ENCODE peak calls at places on chromosomes 13 and 19, in six cellular contexts. F is Right ventricle myocardium inferior, X is PC-3, W is left cardiac atrium, V is aorta, U is heart left ventricle. P is an unnamed sample.

GRCh38 chr19:38162094-38162493 is 61.9 kb downstream of the DPF1 start:
- ATAC-seq in V (no peak), X (no peak), U (no peak), W (no peak), F (no peak), P (no peak)

GRCh38 chr13:32009362-32009761 is 22.2 kb upstream of the FRY start:
- ATAC-seq in F (no peak), U (no peak), X (no peak), V (no peak), W (no peak), P (no peak)

GRCh38 chr19:46493236-46494114 is 2.2 kb downstream of the PNMA8B start:
- ATAC-seq in W (peak), X (no peak), V (peak), U (no peak), F (peak), P (peak)

GRCh38 chr19:34120846-34121639 is 51.3 kb upstream of the LSM14A start:
- ATAC-seq in V (no peak), X (no peak), W (no peak), F (no peak), U (no peak), P (no peak)

GRCh38 chr13:85509512-85509911 is 289.7 kb downstream of the SLITRK6 start:
- ATAC-seq in F (no peak), W (no peak), V (no peak), U (no peak), X (peak), P (no peak)

GRCh38 chr19:5130371-5131030 is 161.6 kb downstream of the KDM4B start:
- ATAC-seq in W (no peak), U (no peak), V (no peak), F (no peak), X (no peak), P (no peak)

GRCh38 chr13:98664047-98664446 is 87.1 kb upstream of the STK24 start:
- ATAC-seq in W (no peak), F (no peak), U (no peak), X (peak), V (no peak), P (no peak)

GRCh38 chr13:74891610-74892009 is 590.4 kb downstream of the TBC1D4 start:
- ATAC-seq in X (peak), W (no peak), F (no peak), V (no peak), U (no peak), P (no peak)

GRCh38 chr19:6590458-6591319 is at the start of gene CD70:
- ATAC-seq in F (no peak), X (peak), W (peak), U (no peak), V (no peak), P (peak)

GRCh38 chr19:38945562-38946228 is 15.0 kb downstream of the MRPS12 start:
- ATAC-seq in X (no peak), W (no peak), V (no peak), U (no peak), F (no peak), P (no peak)

GRCh38 chr19:11338164-11338563 is 1.3 kb downstream of the RAB3D start:
- ATAC-seq in X (no peak), V (no peak), F (no peak), W (no peak), U (no peak), P (no peak)

GRCh38 chr19:19554074-19555023 is 16.3 kb downstream of the CILP2 start:
- ATAC-seq in U (no peak), X (peak), W (peak), V (no peak), F (peak), P (peak)

GRCh38 chr13:101640797-101641400 is 188.4 kb downstream of the ITGBL1 start:
- ATAC-seq in X (peak), U (no peak), F (no peak), W (no peak), V (no peak), P (no peak)

GRCh38 chr13:51805925-51806324 is 2.0 kb upstream of the DHRS12 start:
- ATAC-seq in U (no peak), F (no peak), W (no peak), X (no peak), V (no peak), P (no peak)

GRCh38 chr19:18301718-18302111 is 20.3 kb upstream of the JUND start:
- ATAC-seq in X (no peak), W (no peak), F (no peak), V (no peak), U (no peak), P (no peak)

GRCh38 chr19:13094285-13094595 is 8.4 kb downstream of the LYL1 start:
- ATAC-seq in W (no peak), U (no peak), F (no peak), X (no peak), V (no peak), P (no peak)

GRCh38 chr19:4904481-4904880 is 1.8 kb upstream of the ARRDC5 start:
- ATAC-seq in V (no peak), F (no peak), X (no peak), W (no peak), U (no peak), P (no peak)